ENCODE peak calls at places on chromosomes 7 and 10, in seven cellular contexts. A, W, F, T, K, O and G are unnamed samples.

GRCh38 chr7:108055541-108056135 is 52.7 kb upstream of the LAMB1 start:
- DNase-seq in O (no peak), F (no peak), K (no peak), T (no peak), A (no peak), W (no peak), G (no peak)

GRCh38 chr7:13327669-13328068 is 640.2 kb downstream of the ARL4A start:
- DNase-seq in K (no peak), W (peak), F (no peak), A (no peak), T (no peak), O (no peak), G (no peak)

GRCh38 chr10:5466451-5466996 is 32.8 kb downstream of the CALML5 start:
- DNase-seq in K (no peak), O (no peak), T (no peak), A (peak), F (peak), W (peak), G (peak)

GRCh38 chr10:56622335-56622973 is 261.4 kb upstream of the ZWINT start:
- DNase-seq in T (no peak), F (no peak), K (no peak), W (no peak), O (no peak), A (no peak), G (no peak)

GRCh38 chr10:3873728-3874461 is 88.9 kb upstream of the KLF6 start:
- DNase-seq in T (no peak), F (no peak), W (no peak), K (no peak), O (peak), A (no peak), G (no peak)

GRCh38 chr7:150855046-150855445 is 2.7 kb downstream of the AOC1 start:
- DNase-seq in W (no peak), O (no peak), K (no peak), F (no peak), A (no peak), T (peak), G (no peak)

GRCh38 chr7:124202546-124202945 is 169.7 kb upstream of the TMEM229A start:
- DNase-seq in W (no peak), O (no peak), A (no peak), T (no peak), K (no peak), F (no peak), G (no peak)

GRCh38 chr7:149141893-149142292 is 5.4 kb upstream of the ZNF398 start:
- DNase-seq in W (no peak), A (no peak), F (no peak), T (no peak), K (no peak), O (no peak), G (no peak)

GRCh38 chr7:28686418-28686800 is 271.7 kb downstream of the TRIL start:
- DNase-seq in W (peak), A (peak), O (peak), T (no peak), K (no peak), F (no peak), G (no peak)

GRCh38 chr7:12722720-12723241 is 35.3 kb downstream of the ARL4A start:
- DNase-seq in K (no peak), O (no peak), F (no peak), T (no peak), W (no peak), A (no peak), G (no peak)

GRCh38 chr7:51472873-51473272 is 156.3 kb upstream of the COBL start:
- DNase-seq in W (no peak), O (no peak), T (no peak), K (no peak), F (no peak), A (no peak), G (no peak)

GRCh38 chr7:6286486-6286885 is 14.1 kb upstream of the CYTH3 start:
- DNase-seq in F (no peak), W (no peak), O (no peak), K (no peak), A (no peak), T (peak), G (no peak)

GRCh38 chr10:35000936-35001335 is 89.2 kb downstream of the CUL2 start:
- DNase-seq in T (no peak), K (no peak), A (peak), W (no peak), O (no peak), F (no peak), G (no peak)

GRCh38 chr10:34978080-34978479 is 112.1 kb downstream of the CUL2 start:
- DNase-seq in T (peak), A (no peak), F (no peak), W (peak), K (no peak), O (no peak), G (no peak)

GRCh38 chr7:55063633-55064032 is 44.8 kb downstream of the EGFR start:
- DNase-seq in F (no peak), A (no peak), K (no peak), W (peak), O (no peak), T (no peak), G (no peak)

GRCh38 chr7:95861041-95861440 is 88.7 kb downstream of the DYNC1I1 start:
- DNase-seq in T (no peak), O (no peak), W (peak), K (no peak), A (no peak), F (no peak), G (no peak)

GRCh38 chr10:72121389-72121788 is 33.0 kb upstream of the SPOCK2 start:
- DNase-seq in A (no peak), T (no peak), W (no peak), F (no peak), O (no peak), K (no peak), G (no peak)

GRCh38 chr7:11486271-11486670 is 345.7 kb downstream of the THSD7A start:
- DNase-seq in A (no peak), K (no peak), F (no peak), T (no peak), O (no peak), W (peak), G (no peak)

GRCh38 chr10:62744136-62744535 is 60.4 kb upstream of the ADO start:
- DNase-seq in A (no peak), K (no peak), T (no peak), W (peak), F (no peak), O (no peak), G (no peak)

GRCh38 chr7:112422842-112423496 is 27.3 kb upstream of the IFRD1 start:
- DNase-seq in F (peak), K (peak), O (peak), A (peak), T (peak), W (peak), G (peak)

GRCh38 chr7:98231489-98232275 is 20.4 kb downstream of the TECPR1 start:
- DNase-seq in K (no peak), T (no peak), O (no peak), W (no peak), F (no peak), A (no peak), G (no peak)

GRCh38 chr10:125095776-125096175 is 64.6 kb downstream of the CTBP2 start:
- DNase-seq in W (no peak), O (no peak), K (peak), F (no peak), A (no peak), T (peak), G (no peak)

GRCh38 chr7:78125884-78126283 is 327.3 kb downstream of the PHTF2 start:
- DNase-seq in A (no peak), O (no peak), K (no peak), T (no peak), W (peak), F (no peak), G (no peak)

GRCh38 chr10:87546971-87547413 is 42.3 kb downstream of the MINPP1 start:
- DNase-seq in T (no peak), F (no peak), K (no peak), O (no peak), A (no peak), W (peak), G (no peak)

GRCh38 chr10:131739201-131739600 is 161.6 kb upstream of the PPP2R2D start:
- DNase-seq in O (no peak), K (no peak), T (no peak), A (no peak), F (no peak), W (no peak), G (no peak)

GRCh38 chr7:66631471-66631870 is 2.8 kb downstream of the KCTD7 start:
- DNase-seq in F (no peak), T (no peak), A (no peak), K (no peak), O (no peak), W (no peak), G (no peak)

GRCh38 chr10:69179089-69179742 is 818 bp upstream of the SUPV3L1 start:
- DNase-seq in A (no peak), W (no peak), K (no peak), T (no peak), F (no peak), O (no peak), G (peak)

GRCh38 chr10:102674566-102674965 is 30.3 kb downstream of the TRIM8 start:
- DNase-seq in A (no peak), O (no peak), W (no peak), T (no peak), F (no peak), K (no peak), G (no peak)
- H3K4me3 ChIP-seq in A (no peak), O (peak), W (no peak), T (peak), F (no peak), K (peak), G (no peak)

GRCh38 chr7:86644282-86645173 is 819 bp downstream of the GRM3 start:
- DNase-seq in T (peak), A (peak), O (no peak), F (no peak), K (peak), W (no peak), G (peak)

GRCh38 chr7:86643478-86644281 is at the start of gene GRM3:
- DNase-seq in T (no peak), W (no peak), O (no peak), F (no peak), K (peak), A (peak), G (no peak)

GRCh38 chr7:86647340-86648094 is 3.8 kb downstream of the GRM3 start:
- DNase-seq in K (no peak), O (no peak), A (no peak), T (no peak), W (no peak), F (no peak), G (no peak)

GRCh38 chr7:86645676-86646276 is 2.1 kb downstream of the GRM3 start:
- DNase-seq in K (no peak), F (no peak), W (no peak), O (no peak), T (no peak), A (no peak), G (no peak)

DNA sequence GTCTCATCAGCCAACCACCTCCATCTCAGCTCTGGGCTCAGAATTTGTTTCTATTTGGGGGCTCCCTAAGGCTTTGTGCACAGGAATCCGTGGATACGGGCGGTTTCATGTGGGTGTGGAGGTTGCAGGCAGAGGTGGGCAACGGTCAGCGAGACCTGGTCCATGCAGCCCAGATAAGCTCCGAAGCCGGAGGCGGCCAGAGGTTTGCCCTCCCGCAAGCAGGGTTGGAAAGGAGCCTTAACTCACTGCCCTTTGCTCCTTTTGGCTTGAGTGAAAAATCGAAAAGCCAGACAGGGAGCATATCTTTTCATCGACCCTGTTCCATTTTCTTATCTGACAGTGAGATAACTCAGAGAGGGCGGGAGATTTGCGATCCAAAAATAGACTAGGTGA is 1.5 kb downstream of the GRM3 start:
- DNase-seq in K (no peak), T (no peak), F (no peak), O (no peak), W (no peak), A (no peak), G (peak)
- H3K4me3 ChIP-seq in K (peak), T (no peak), F (no peak), O (no peak), W (no peak), A (peak), G (no peak)

GRCh38 chr7:93117852-93118530 is at the start of gene SAMD9:
- DNase-seq in T (no peak), K (peak), W (peak), F (no peak), A (no peak), O (peak), G (peak)
- H3K4me3 ChIP-seq in T (peak), K (peak), W (peak), F (peak), A (no peak), O (peak), G (peak)

GRCh38 chr7:1953199-1954190 is 279.2 kb downstream of the MAD1L1 start:
- DNase-seq in F (peak), W (no peak), A (no peak), T (no peak), O (no peak), K (no peak), G (peak)

GRCh38 chr7:1950623-1951523 is 280.8 kb downstream of the ELFN1 start:
- DNase-seq in W (no peak), T (peak), K (peak), O (peak), F (peak), A (no peak), G (peak)

GRCh38 chr7:1951600-1951999 is 281.1 kb downstream of the MAD1L1 start:
- DNase-seq in K (no peak), T (no peak), A (no peak), O (no peak), F (peak), W (no peak), G (no peak)

GRCh38 chr7:1952781-1953180 is 280.0 kb downstream of the MAD1L1 start:
- DNase-seq in K (no peak), F (peak), W (no peak), O (no peak), A (no peak), T (no peak), G (peak)

GRCh38 chr7:1952169-1952760 is 280.5 kb downstream of the MAD1L1 start:
- DNase-seq in K (no peak), O (no peak), T (peak), W (no peak), F (peak), A (no peak), G (peak)
- H3K4me3 ChIP-seq in K (no peak), O (no peak), T (no peak), W (no peak), F (no peak), A (no peak), G (no peak)

GRCh38 chr10:33113111-33113856 is 155.3 kb upstream of the ITGB1 start:
- DNase-seq in T (no peak), W (no peak), A (no peak), O (no peak), K (no peak), F (no peak), G (no peak)
- H3K4me3 ChIP-seq in T (no peak), W (no peak), A (no peak), O (no peak), K (no peak), F (no peak), G (no peak)

GRCh38 chr10:100747826-100748231 is 2.4 kb downstream of the PAX2 start:
- DNase-seq in A (no peak), W (no peak), F (no peak), T (no peak), K (no peak), O (no peak), G (no peak)
- H3K4me3 ChIP-seq in A (no peak), W (peak), F (no peak), T (no peak), K (peak), O (peak), G (no peak)

DNA sequence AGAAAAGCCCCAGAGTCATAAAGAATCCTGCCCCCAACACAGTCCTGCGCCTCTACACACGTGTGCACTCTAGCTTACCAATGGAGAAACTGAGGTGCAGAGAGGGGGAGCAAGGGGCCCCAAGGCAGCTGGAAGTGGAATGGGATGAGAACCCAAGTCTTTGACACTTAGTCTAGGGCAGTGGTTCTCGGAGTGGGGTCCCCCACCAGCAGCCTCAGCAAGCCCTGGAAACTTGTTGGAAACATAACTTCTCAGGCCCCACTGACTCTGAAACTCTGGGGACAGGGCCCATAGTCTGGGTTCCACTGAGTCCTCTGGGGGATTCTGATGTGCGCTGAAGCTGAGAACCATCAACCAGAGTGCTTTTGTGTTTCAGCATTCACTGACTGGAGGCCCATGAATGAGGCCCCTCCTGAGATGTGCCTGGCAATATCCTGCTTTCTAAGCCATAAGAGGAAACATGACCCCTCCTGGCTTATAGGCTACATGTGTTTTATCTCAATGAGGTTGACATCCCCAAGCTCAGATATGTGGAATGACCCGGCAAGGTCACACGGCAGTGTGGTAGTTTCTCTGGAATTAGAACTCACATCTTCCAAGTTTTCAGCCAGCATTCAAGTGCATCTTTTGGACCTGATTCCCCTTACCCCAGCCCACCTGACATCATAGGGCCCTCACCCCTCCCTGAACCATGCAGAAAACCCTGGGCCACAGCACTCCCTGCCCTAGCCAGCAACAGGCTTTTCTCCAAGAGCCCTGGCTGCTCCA is 147.3 kb upstream of the PCBD1 start:
- DNase-seq in F (no peak), T (peak), A (peak), O (no peak), W (no peak), K (no peak), G (no peak)
- H3K4me3 ChIP-seq in F (no peak), T (no peak), A (no peak), O (no peak), W (no peak), K (no peak), G (no peak)

GRCh38 chr7:101362334-101363195 is at the start of gene COL26A1:
- DNase-seq in A (peak), T (peak), F (peak), K (peak), O (peak), W (no peak), G (peak)
- H3K4me3 ChIP-seq in A (peak), T (peak), F (peak), K (peak), O (peak), W (peak), G (no peak)

DNA sequence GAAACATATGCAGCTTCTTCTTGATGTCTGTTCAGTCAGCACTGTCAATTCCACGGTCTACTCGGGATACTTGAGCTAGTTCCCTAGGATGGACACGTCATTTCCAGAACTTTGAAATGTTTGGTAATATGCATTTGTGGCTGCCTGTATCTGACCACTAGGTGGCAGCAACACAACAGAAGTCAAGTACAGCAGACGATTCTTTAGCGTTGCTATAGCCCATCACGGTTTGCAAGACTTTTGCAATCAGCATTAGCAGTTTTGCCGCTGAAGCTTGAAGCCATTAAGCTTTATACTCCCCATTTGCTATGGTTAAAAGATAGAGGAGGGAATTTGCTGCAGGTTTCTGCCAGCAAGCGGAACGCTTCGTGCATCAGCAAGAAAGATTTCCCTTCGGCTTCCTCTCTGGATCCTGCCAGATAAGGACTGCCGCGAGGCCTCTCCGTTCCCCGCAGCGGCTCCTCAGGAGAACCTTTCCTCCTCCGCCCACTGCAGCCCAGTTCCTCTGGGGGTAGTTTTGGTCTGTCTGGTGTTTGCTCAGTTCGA is 63.5 kb downstream of the ABCC2 start:
- DNase-seq in W (peak), K (peak), F (peak), A (peak), O (peak), T (no peak), G (no peak)
- H3K4me3 ChIP-seq in W (peak), K (peak), F (no peak), A (no peak), O (peak), T (no peak), G (no peak)